ENCODE peak calls at places on chromosomes 6 and 20, in seven cellular contexts. U is left ventricle myocardium inferior, F is progenitor cell of endocrine pancreas, M is AG09309, S is brain microvascular endothelial cell, Q is neural crest cell, J is GM23338. P is an unnamed sample.

GRCh38 chr6:65566117-65566516 is 140.9 kb downstream of the EYS start:
- DNase-seq in U (no peak), J (peak), Q (no peak), M (no peak), F (no peak), S (no peak), P (no peak)

GRCh38 chr6:122381494-122382083 is 17.9 kb upstream of the HSF2 start:
- DNase-seq in F (peak), U (peak), J (peak), M (peak), Q (peak), S (peak), P (no peak)

GRCh38 chr6:85462673-85463072 is 12.8 kb downstream of the NT5E start:
- DNase-seq in M (no peak), F (no peak), U (no peak), J (no peak), Q (no peak), S (no peak), P (no peak)

GRCh38 chr6:108748063-108748462 is 100.2 kb upstream of the ARMC2 start:
- DNase-seq in U (no peak), F (no peak), Q (no peak), M (peak), S (no peak), J (no peak), P (no peak)

GRCh38 chr6:71043902-71044301 is 87.0 kb upstream of the B3GAT2 start:
- DNase-seq in Q (no peak), M (no peak), S (peak), J (peak), U (no peak), F (no peak), P (no peak)

GRCh38 chr20:4867036-4867435 is 134.3 kb downstream of the SLC23A2 start:
- DNase-seq in J (no peak), S (no peak), F (no peak), Q (no peak), M (no peak), U (no peak), P (no peak)

GRCh38 chr20:36063916-36064660 is 90.5 kb upstream of the EPB41L1 start:
- DNase-seq in U (no peak), F (no peak), J (no peak), M (no peak), Q (no peak), S (no peak), P (no peak)

GRCh38 chr6:157317129-157317814 is 6.0 kb downstream of the TMEM242 start:
- DNase-seq in Q (no peak), F (no peak), S (peak), J (no peak), M (peak), U (peak), P (no peak)

GRCh38 chr6:26520088-26520839 is 17.9 kb upstream of the HMGN4 start:
- DNase-seq in F (peak), Q (no peak), J (no peak), S (no peak), M (no peak), U (no peak), P (no peak)

GRCh38 chr20:8303651-8304050 is 171.6 kb downstream of the PLCB1 start:
- DNase-seq in Q (no peak), J (no peak), U (no peak), M (no peak), F (no peak), S (no peak), P (no peak)

GRCh38 chr20:24818056-24818455 is 131.0 kb upstream of the CST7 start:
- DNase-seq in F (no peak), S (no peak), Q (no peak), J (no peak), M (no peak), U (no peak), P (no peak)

GRCh38 chr6:12165297-12165696 is 124.9 kb upstream of the EDN1 start:
- DNase-seq in S (no peak), Q (no peak), J (no peak), U (no peak), M (no peak), F (no peak), P (no peak)

GRCh38 chr6:92979281-92979680 is 440.1 kb downstream of the EPHA7 start:
- DNase-seq in Q (no peak), S (no peak), M (no peak), J (no peak), F (no peak), U (no peak), P (no peak)

GRCh38 chr6:33343953-33344611 is 26.5 kb upstream of the ZBTB22 start:
- DNase-seq in F (no peak), Q (no peak), U (no peak), S (no peak), M (no peak), J (no peak), P (no peak)

GRCh38 chr6:8335896-8336295 is 99.4 kb downstream of the SLC35B3 start:
- DNase-seq in U (no peak), S (no peak), F (no peak), M (no peak), J (no peak), Q (no peak), P (no peak)

GRCh38 chr20:54475334-54476287 is at the start of gene DOK5:
- DNase-seq in J (peak), S (no peak), U (peak), Q (peak), M (no peak), F (peak), P (no peak)

GRCh38 chr6:150528648-150529285 is 70.9 kb upstream of the PLEKHG1 start:
- DNase-seq in J (peak), M (no peak), U (peak), F (no peak), S (peak), Q (peak), P (no peak)

GRCh38 chr6:13261464-13261994 is 66.8 kb downstream of the TBC1D7 start:
- DNase-seq in S (no peak), Q (no peak), J (no peak), M (no peak), U (no peak), F (no peak), P (no peak)

GRCh38 chr6:82570083-82570482 is 206.5 kb downstream of the TPBG start:
- DNase-seq in U (no peak), M (no peak), Q (no peak), F (no peak), J (no peak), S (no peak), P (no peak)

GRCh38 chr20:49281059-49281912 is 3.4 kb upstream of the ZNFX1 start:
- DNase-seq in Q (no peak), J (peak), M (no peak), S (peak), U (no peak), F (no peak), P (no peak)

GRCh38 chr6:38713812-38714211 is 1.3 kb upstream of the DNAH8 start:
- DNase-seq in S (no peak), F (no peak), J (peak), Q (no peak), M (no peak), U (no peak), P (no peak)

GRCh38 chr6:100078509-100078908 is 84.5 kb upstream of the MCHR2 start:
- DNase-seq in U (no peak), F (no peak), S (peak), M (no peak), J (peak), Q (no peak), P (no peak)

GRCh38 chr6:351011-351866 is 40.3 kb upstream of the IRF4 start:
- DNase-seq in J (peak), M (no peak), U (no peak), S (no peak), Q (no peak), F (no peak), P (no peak)

DNA sequence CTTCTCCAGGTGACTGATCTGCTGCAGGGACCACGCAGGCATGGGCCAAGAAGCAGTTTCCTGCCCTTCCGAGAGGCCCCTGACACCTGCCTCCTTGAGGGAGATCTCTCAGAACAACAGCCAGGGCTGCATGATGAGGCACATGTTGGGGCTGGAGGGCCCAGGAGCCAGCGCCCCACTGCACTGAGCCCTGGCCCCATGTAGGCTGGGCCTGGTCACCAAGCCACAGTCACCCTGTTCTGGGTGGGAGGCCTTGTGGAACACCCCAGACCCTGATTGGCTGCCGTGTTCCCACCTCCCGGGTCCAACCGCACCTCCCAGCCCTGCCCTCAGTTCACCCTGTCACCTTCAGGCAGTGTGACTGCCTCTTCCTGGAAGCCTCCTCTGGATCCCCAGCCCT is 174.2 kb downstream of the TAF4 start:
- DNase-seq in U (no peak), J (no peak), F (no peak), Q (no peak), S (no peak), M (no peak), P (no peak)
- TF ChIP-seq CTCF in U (no peak), J (no peak), F (no peak), Q (no peak), S (no peak), M (no peak), P (no peak)

DNA sequence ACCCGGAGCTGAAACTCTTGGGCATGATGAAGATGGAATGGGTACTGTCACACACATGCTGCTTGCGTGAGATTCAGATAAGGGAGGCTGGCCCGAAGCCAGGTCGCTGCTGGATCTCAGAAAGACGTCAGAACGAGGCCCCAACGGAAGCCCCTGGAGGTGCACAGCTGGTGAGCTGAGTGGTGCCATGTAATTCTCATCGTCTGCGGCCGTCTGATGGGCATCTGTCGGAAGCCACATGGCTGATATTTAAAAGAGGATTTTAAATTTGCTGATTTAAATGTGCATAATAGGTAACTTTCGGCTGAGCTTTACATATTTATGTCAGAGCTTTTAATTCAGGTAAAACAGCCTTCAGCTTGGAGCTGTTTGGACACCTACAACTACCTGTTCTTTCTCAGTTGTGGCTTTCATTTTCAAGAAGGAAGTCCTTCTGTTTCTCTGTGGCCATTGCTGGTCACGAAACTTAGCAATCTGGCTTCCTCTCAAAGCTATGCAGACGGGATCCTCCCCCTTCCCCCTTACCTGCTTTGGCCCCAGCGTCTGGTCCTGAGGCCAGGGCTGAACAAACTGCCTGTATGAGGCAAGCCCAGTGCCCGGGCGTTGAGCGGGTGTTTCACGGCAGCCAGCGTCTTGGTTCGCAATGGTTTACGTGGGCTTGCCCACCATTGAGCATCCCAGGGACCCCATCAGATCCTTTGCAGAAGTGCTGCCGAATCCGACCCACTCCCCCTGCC is 9.2 kb downstream of the SLCO4A1 start:
- DNase-seq in U (peak), J (peak), M (no peak), F (no peak), S (peak), Q (no peak), P (no peak)
- TF ChIP-seq CTCF in U (no peak), J (no peak), M (no peak), F (no peak), S (no peak), Q (no peak), P (no peak)

GRCh38 chr6:30972816-30973215 is 10.7 kb upstream of the MUC21 start:
- DNase-seq in U (no peak), Q (no peak), S (no peak), M (no peak), F (no peak), J (no peak), P (no peak)

GRCh38 chr6:30970946-30971345 is 12.6 kb upstream of the MUC21 start:
- DNase-seq in M (no peak), Q (no peak), F (no peak), U (no peak), S (no peak), J (no peak), P (no peak)

GRCh38 chr6:30979076-30979475 is 4.4 kb upstream of the MUC21 start:
- DNase-seq in Q (no peak), M (no peak), F (no peak), J (no peak), U (no peak), S (no peak), P (no peak)

GRCh38 chr6:30979690-30980089 is 3.8 kb upstream of the MUC21 start:
- DNase-seq in Q (no peak), F (no peak), M (no peak), U (no peak), S (no peak), J (no peak), P (no peak)

DNA sequence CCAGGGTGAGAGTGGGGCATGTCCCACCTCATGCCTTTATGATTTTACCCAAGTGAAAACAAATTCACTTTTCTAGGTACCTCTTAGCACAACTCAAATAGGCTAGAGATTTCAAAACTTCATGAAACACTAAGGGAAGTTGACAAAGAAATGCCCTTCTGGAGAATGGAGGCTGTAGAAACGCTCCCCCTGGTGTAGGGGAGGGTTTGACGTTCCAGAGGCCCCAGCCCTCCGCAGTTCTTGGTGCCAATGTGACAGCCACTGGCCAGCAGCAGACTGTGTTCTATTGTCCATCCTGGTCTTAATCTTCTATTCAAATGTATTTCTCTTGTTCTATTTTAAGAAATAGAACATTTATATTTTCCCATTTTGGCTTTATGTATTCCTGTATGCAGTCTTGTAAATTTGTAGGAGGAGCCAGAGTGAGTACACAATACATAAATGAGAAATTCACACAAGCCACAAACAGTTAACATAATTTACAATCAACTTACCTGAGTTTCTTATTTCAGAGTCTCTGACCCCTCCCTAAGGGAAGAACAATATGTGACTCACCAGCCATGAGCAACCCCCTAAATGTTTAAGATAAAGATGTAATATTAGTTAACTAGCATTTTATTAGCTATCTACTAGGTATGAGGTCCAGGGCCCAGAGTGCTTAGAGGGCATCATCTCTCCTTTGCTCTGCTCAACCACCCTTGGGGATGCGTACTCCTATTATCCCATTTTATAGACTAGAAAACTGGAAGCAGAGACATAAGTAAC is 8.8 kb upstream of the MUC21 start:
- DNase-seq in S (no peak), M (no peak), F (no peak), U (no peak), J (peak), Q (no peak), P (no peak)
- TF ChIP-seq CTCF in S (peak), M (no peak), F (no peak), U (no peak), J (peak), Q (no peak), P (no peak)

GRCh38 chr20:34632870-34633452 is 43.9 kb downstream of the PIGU start:
- DNase-seq in J (no peak), M (no peak), F (no peak), U (no peak), Q (no peak), S (no peak), P (no peak)
- TF ChIP-seq CTCF in J (no peak), M (no peak), F (no peak), U (no peak), Q (no peak), S (no peak), P (no peak)

DNA sequence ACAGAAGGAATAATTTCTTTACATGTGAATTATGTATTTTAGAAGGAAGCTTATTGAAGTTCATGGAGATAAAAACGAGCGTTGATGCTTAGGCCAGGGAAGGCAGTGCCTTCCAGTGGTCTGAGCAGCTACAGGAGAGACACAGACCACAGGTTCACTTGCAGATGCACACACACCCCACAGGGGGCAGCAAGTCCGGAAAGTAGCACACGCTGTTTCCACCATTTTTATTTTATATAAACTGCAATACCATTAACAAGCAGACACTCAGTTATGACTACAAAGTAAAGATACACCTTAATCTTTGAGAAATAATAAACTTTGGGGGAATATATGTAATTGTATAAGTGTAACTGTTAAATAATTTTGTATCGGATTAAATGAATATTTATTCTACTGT is 13.5 kb upstream of the DACT2 start:
- DNase-seq in S (no peak), Q (no peak), U (no peak), M (no peak), F (no peak), J (peak), P (no peak)
- TF ChIP-seq CTCF in S (peak), Q (peak), U (peak), M (peak), F (peak), J (peak), P (peak)

DNA sequence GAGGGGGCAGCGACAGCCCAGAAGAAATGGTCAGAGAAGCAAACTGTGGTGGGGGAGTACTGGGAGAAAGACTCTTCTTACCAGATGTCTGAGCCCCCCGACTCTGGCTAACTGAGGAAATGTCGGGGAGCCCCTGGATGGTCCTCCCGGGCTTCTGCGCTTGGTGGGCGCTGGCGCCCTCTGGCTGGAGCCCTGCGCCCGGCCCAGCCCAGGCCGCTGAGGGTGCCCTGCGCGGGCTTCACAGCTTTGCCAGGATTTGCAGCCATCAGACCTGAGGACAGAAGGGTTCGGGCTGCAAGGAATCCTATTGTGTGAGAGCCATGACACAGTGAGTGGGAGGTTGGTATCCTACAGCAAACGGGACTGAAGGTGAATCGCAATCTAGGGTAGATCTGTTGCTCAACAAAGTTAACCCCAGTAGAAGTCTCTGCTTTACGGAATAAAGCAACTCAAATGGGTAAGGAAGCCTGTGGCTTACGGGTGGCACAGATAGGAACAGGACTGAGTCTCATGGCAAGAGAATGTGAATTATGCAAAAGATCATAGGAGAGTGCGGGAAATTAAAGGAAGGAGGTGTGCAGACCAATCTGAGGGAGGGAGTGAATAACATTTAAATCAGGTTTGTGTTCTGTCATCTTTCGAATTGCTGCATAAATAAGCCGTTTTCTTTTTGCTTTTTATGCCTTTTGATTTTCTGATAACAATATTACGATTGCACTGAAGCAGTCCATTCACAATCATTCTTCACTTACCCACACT is 719 bp upstream of the RCAN2 start:
- DNase-seq in S (no peak), Q (peak), U (peak), J (peak), M (no peak), F (peak), P (peak)
- TF ChIP-seq CTCF in S (peak), Q (peak), U (peak), J (peak), M (peak), F (peak), P (peak)

GRCh38 chr6:145814501-145815350 is at the start of gene FBXO30:
- DNase-seq in F (peak), M (peak), J (peak), U (peak), S (peak), Q (peak), P (peak)
- TF ChIP-seq CTCF in F (peak), M (no peak), J (no peak), U (peak), S (peak), Q (peak), P (no peak)

GRCh38 chr6:29354980-29355379 is 13.7 kb downstream of the OR5V1 start:
- DNase-seq in F (no peak), Q (no peak), M (no peak), U (no peak), S (no peak), J (no peak), P (no peak)

GRCh38 chr6:29355603-29356002 is 13.1 kb downstream of the OR5V1 start:
- DNase-seq in U (no peak), M (no peak), Q (no peak), F (no peak), S (no peak), J (peak), P (no peak)
- TF ChIP-seq CTCF in U (no peak), M (no peak), Q (no peak), F (no peak), S (no peak), J (peak), P (no peak)

DNA sequence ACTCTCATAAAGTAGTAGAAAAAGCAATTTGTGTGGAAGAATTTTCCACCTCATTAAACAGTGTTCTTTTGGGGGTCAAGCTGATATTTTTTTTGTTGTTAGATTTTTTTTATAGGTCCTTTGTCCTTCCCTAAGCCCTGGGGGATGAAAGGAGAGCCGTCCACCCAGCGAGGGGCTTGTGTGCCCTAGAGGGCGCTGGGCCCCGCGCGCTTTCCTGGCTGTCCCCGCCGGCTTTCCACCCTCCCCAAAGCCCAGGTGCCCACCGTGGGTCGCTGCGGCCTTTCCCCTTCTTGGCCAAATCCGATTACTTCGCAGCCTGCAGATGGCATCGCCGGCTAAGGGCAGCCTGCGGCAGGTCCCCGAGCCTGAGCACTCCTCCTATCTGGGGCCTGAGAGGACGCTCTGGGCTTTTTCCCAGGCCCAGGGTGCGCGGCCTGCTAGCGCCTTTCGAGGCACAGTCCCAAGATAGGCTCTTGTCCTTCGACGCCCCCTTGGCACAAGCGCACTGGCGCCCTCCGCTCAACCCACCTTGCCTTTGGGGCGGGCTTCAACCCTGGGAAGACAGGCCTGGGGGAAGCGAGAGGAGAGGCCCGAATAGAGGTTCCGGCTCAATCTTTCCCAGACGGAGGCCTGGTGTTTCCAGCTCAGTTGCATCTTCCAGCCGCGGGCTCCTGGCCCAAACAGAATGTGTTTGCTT is 33.6 kb downstream of the TFAP2A start:
- DNase-seq in J (peak), F (no peak), S (no peak), U (no peak), Q (no peak), M (no peak), P (no peak)
- TF ChIP-seq CTCF in J (peak), F (peak), S (peak), U (no peak), Q (peak), M (no peak), P (no peak)

P was measured in D721Med.